ENCODE peak calls at places on chromosomes 5 and 9, in nine cellular contexts. C is cardiac muscle cell; U is heart right ventricle; D is CD4-positive, CD25-positive, alpha-beta regulatory T cell; N is fibroblast of lung; T is HCT116; H is RWPE2; A is neural progenitor cell; L is Caco-2. K is an unnamed sample. For H3K4me1, the result is how much of the 10 kb centered on the place peaks cover.

GRCh38 chr9:33130501-33130900 is 36.6 kb downstream of the B4GALT1 start:
- DNase-seq in C (peak), U (no peak), D (peak), N (peak), T (no peak), H (no peak), A (no peak), L (no peak), K (no peak)

GRCh38 chr5:124263680-124264491 is 482.6 kb downstream of the ZNF608 start:
- DNase-seq in C (peak), U (no peak), D (no peak), N (no peak), T (no peak), H (no peak), A (peak), L (no peak), K (peak)

GRCh38 chr5:123916331-123917121 is 404.5 kb downstream of the CSNK1G3 start:
- DNase-seq in C (peak), U (no peak), D (no peak), N (peak), T (peak), H (no peak), A (no peak), L (no peak), K (no peak)

GRCh38 chr5:154610321-154611154 is 132.5 kb upstream of the HAND1 start:
- DNase-seq in C (peak), U (peak), D (peak), N (peak), T (peak), H (peak), A (peak), L (peak), K (peak)

GRCh38 chr5:67969631-67970030 is 245.9 kb upstream of the PIK3R1 start:
- DNase-seq in C (no peak), U (no peak), D (no peak), N (no peak), T (no peak), H (no peak), A (no peak), L (no peak), K (no peak)

GRCh38 chr9:16784002-16784401 is 86.5 kb downstream of the BNC2 start:
- DNase-seq in C (no peak), U (no peak), D (no peak), N (no peak), T (no peak), H (no peak), A (no peak), L (no peak), K (no peak)

GRCh38 chr9:130240410-130241197 is 25.0 kb upstream of the HMCN2 start:
- DNase-seq in C (peak), U (no peak), D (peak), N (peak), T (peak), H (no peak), A (peak), L (peak), K (no peak)

GRCh38 chr9:34331191-34331590 is 1.8 kb downstream of the NUDT2 start:
- DNase-seq in C (no peak), U (no peak), D (no peak), N (no peak), T (no peak), H (no peak), A (no peak), L (no peak), K (no peak)

GRCh38 chr9:84669293-84670105 is at the start of gene NTRK2:
- DNase-seq in C (peak), U (peak), D (peak), N (peak), T (no peak), H (no peak), A (peak), L (no peak), K (no peak)

GRCh38 chr9:19028835-19029451 is 4.1 kb downstream of the SAXO1 start:
- DNase-seq in C (peak), U (no peak), D (peak), N (peak), T (peak), H (no peak), A (peak), L (peak), K (peak)

GRCh38 chr9:98575379-98576346 is 133.1 kb downstream of the GABBR2 start:
- DNase-seq in C (peak), U (no peak), D (peak), N (peak), T (no peak), H (peak), A (no peak), L (no peak), K (no peak)

GRCh38 chr9:108687360-108687981 is 168.3 kb downstream of the ACTL7B start:
- DNase-seq in C (peak), U (no peak), D (no peak), N (peak), T (no peak), H (no peak), A (no peak), L (no peak), K (no peak)

GRCh38 chr5:71910741-71911140 is 191.7 kb downstream of the CARTPT start:
- DNase-seq in C (no peak), U (no peak), D (no peak), N (no peak), T (no peak), H (no peak), A (no peak), L (no peak), K (no peak)

GRCh38 chr9:96331236-96331947 is 29.4 kb upstream of the HSD17B3 start:
- DNase-seq in C (peak), U (no peak), D (no peak), N (peak), T (no peak), H (no peak), A (no peak), L (no peak), K (no peak)

GRCh38 chr9:16343249-16344237 is 526.9 kb downstream of the BNC2 start:
- DNase-seq in C (peak), U (no peak), D (no peak), N (no peak), T (no peak), H (no peak), A (no peak), L (no peak), K (no peak)

GRCh38 chr5:176744584-176744965 is 65.8 kb upstream of the UNC5A start:
- DNase-seq in C (no peak), U (no peak), D (no peak), N (no peak), T (no peak), H (no peak), A (peak), L (no peak), K (peak)

GRCh38 chr9:121376214-121376830 is 6.3 kb upstream of the STOM start:
- DNase-seq in C (peak), U (no peak), D (no peak), N (peak), T (no peak), H (no peak), A (no peak), L (no peak), K (no peak)

GRCh38 chr9:32136700-32137339 is 247.6 kb upstream of the ACO1 start:
- DNase-seq in C (no peak), U (no peak), D (no peak), N (no peak), T (no peak), H (no peak), A (peak), L (peak), K (no peak)

GRCh38 chr5:6788956-6789649 is 75.9 kb downstream of the TENT4A start:
- DNase-seq in C (peak), U (no peak), D (no peak), N (no peak), T (no peak), H (no peak), A (no peak), L (no peak), K (no peak)

GRCh38 chr5:88298425-88298824 is 29.8 kb upstream of the TMEM161B start:
- DNase-seq in C (peak), U (no peak), D (no peak), N (peak), T (no peak), H (no peak), A (no peak), L (no peak), K (no peak)

GRCh38 chr9:127788337-127789011 is 2.6 kb downstream of the CDK9 start:
- DNase-seq in C (no peak), U (no peak), D (no peak), N (no peak), T (no peak), H (no peak), A (no peak), L (no peak), K (no peak)
- H3K4me1 ChIP-seq in C (under half), U (under half), D (under half), N (under half), T (under half), H (under half), A (under half), L (under half), K (under half)

DNA sequence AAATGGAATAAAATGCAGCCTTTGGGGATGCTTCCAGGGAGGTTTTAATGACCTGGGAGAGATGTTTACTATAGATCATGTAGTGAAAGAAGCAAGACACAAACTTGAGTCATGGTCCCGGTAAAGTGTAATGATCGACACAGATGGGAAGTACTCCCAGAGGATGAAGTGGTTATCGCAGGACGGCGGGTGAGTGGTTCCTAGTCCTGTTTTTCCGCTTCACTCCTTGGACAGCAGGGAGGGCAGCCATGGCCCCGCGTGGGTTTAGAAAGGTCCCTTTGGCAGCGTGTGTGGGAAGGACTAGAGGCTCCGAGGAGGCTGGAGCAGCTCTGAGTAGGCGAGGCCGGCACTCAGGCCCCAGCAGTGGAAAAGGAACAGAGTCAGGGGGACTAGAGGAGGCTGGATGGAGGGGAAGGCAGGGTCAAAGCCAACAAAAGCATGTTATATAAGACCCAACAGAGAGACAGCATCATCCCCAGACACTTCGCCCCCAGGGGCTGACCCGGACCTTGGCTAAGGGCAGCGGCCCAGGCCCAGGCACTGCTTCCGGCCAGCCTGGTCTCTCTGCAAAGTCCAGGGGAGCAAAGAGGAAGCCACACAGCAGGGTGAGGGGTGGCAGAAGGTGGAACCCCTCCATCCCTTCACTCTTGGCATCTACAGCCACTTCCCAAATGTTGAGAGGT is 49.1 kb upstream of the STXBP1 start:
- DNase-seq in C (peak), U (no peak), D (no peak), N (peak), T (no peak), H (peak), A (no peak), L (no peak), K (no peak)
- H3K4me1 ChIP-seq in C (under half), U (half or more), D (under half), N (half or more), T (half or more), H (half or more), A (under half), L (under half), K (under half)

GRCh38 chr9:38065369-38066075 is 3.5 kb downstream of the SHB start:
- DNase-seq in C (no peak), U (no peak), D (no peak), N (no peak), T (no peak), H (no peak), A (no peak), L (no peak), K (no peak)
- H3K4me1 ChIP-seq in C (under half), U (under half), D (under half), N (under half), T (half or more), H (under half), A (under half), L (under half), K (under half)

GRCh38 chr5:103224118-103224893 is 34.3 kb upstream of the MACIR start:
- DNase-seq in C (peak), U (no peak), D (peak), N (peak), T (peak), H (no peak), A (peak), L (peak), K (peak)

GRCh38 chr5:103232393-103232999 is 26.1 kb upstream of the MACIR start:
- DNase-seq in C (peak), U (no peak), D (peak), N (peak), T (peak), H (no peak), A (no peak), L (peak), K (no peak)

GRCh38 chr5:103224894-103225246 is 33.7 kb upstream of the MACIR start:
- DNase-seq in C (no peak), U (no peak), D (no peak), N (no peak), T (peak), H (no peak), A (no peak), L (no peak), K (no peak)

GRCh38 chr5:103228056-103228455 is 30.5 kb upstream of the MACIR start:
- DNase-seq in C (no peak), U (no peak), D (no peak), N (no peak), T (no peak), H (no peak), A (no peak), L (no peak), K (no peak)

DNA sequence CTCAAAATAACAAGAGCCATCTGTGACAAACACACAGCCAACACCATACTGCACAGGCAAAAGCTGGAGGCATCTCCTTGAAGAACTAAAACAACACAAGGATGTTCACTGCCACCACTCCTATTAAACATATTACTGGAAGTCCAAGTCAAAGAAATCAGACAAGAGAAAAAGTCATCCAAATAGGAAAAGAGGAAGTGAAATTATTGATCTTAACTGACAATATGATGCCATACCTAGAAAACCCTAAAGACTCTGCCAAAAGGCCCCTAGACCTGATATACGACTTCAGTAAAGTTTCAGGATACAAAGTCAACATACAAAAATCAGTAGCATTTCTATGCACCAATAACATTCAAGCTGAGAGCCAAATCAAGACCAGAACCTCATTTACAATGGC is 30.0 kb upstream of the MACIR start:
- DNase-seq in C (no peak), U (no peak), D (no peak), N (no peak), T (no peak), H (no peak), A (no peak), L (no peak), K (no peak)
- H3K4me1 ChIP-seq in C (under half), U (under half), D (under half), N (under half), T (under half), H (under half), A (under half), L (under half), K (under half)

GRCh38 chr9:133375116-133375723 is 640 bp downstream of the SURF4 start:
- DNase-seq in C (peak), U (no peak), D (no peak), N (peak), T (no peak), H (no peak), A (peak), L (peak), K (no peak)
- H3K4me1 ChIP-seq in C (under half), U (under half), D (half or more), N (under half), T (under half), H (under half), A (under half), L (under half), K (under half)

GRCh38 chr5:131379071-131379538 is 115.3 kb downstream of the CDC42SE2 start:
- DNase-seq in C (peak), U (no peak), D (peak), N (peak), T (no peak), H (no peak), A (no peak), L (no peak), K (no peak)
- H3K4me1 ChIP-seq in C (under half), U (under half), D (half or more), N (under half), T (under half), H (under half), A (under half), L (under half), K (under half)

GRCh38 chr9:80501635-80502034 is 929.9 kb downstream of the TLE4 start:
- DNase-seq in C (peak), U (no peak), D (no peak), N (peak), T (no peak), H (no peak), A (no peak), L (no peak), K (no peak)
- H3K4me1 ChIP-seq in C (under half), U (under half), D (under half), N (under half), T (under half), H (under half), A (under half), L (under half), K (under half)

GRCh38 chr5:4647955-4648354 is 492.2 kb upstream of the ADAMTS16 start:
- DNase-seq in C (no peak), U (no peak), D (no peak), N (no peak), T (no peak), H (no peak), A (no peak), L (no peak), K (no peak)

GRCh38 chr5:4651811-4652565 is 488.1 kb upstream of the ADAMTS16 start:
- DNase-seq in C (no peak), U (no peak), D (no peak), N (no peak), T (no peak), H (no peak), A (no peak), L (no peak), K (no peak)

DNA sequence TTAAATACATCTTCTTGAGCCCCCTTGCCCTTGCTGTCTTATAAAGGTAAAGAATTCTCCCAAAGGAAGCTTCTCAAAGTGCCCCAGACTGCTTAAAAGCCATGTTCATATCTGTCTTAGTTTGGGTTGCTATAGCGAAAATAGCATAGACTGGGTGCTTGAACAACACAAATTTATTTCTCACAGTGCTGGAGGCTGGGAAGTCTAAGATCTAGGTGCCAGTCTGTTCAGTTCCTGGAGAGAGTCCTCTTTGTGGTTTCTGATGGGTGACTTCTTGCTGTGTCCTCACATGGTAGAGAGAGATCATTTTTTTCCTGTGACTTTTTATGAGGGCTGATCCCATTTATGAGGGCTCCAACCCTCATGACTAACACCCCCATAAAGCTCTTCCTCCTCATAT is 486.7 kb upstream of the ADAMTS16 start:
- DNase-seq in C (no peak), U (no peak), D (no peak), N (no peak), T (no peak), H (no peak), A (no peak), L (no peak), K (no peak)
- H3K4me1 ChIP-seq in C (under half), U (under half), D (under half), N (under half), T (under half), H (under half), A (under half), L (under half), K (under half)

DNA sequence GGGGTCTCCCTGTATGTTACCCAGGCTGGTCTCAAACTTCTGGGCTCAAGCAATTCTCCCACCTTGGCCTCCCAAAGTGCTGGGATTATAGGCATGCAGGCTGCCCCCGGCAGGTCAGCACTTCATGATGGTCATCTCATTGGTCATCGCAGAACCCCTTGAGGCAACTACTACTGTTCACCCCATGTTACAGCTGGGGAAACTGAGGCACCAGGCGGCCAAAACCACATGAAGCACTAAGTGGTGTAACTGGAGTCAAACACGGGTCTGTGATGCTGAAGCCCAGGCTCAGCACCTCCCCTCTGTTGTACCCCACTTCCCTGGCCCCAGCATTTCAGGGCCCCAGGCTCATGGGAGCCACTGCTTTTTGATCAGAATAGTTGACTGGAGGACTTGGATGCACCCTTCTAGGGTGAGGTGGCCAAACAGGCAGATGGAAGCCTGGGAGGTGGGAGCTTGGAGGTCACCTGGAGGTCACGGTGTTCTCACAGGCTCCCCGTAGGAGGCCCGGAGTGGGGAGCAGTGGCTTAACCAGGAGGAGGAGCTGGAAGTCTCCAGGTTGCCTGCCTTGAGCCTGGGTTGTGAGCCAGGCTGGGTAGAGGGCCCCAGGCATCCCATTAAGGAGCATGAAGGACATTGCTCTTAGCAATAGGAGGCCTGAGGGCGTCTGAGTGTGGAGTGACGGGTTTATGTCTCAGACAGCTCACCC is 57.3 kb upstream of the RPL26L1 start:
- DNase-seq in C (peak), U (no peak), D (no peak), N (peak), T (no peak), H (no peak), A (no peak), L (peak), K (no peak)
- H3K4me1 ChIP-seq in C (under half), U (half or more), D (under half), N (half or more), T (under half), H (half or more), A (under half), L (half or more), K (under half)